ENCODE peak calls at places on chromosomes 4 and X, in six cellular contexts. D, V, F, K, N and P are unnamed samples.

GRCh38 chr4:170388255-170388654 is 298.5 kb upstream of the AADAT start:
- DNase-seq in D (no peak), V (no peak), F (no peak), K (no peak), N (no peak), P (no peak)

GRCh38 chr4:53935780-53936179 is 128.6 kb downstream of the CHIC2 start:
- DNase-seq in D (no peak), V (no peak), F (no peak), K (no peak), N (no peak), P (no peak)

GRCh38 chr4:162793004-162793403 is 373.7 kb downstream of the NAF1 start:
- DNase-seq in D (no peak), V (no peak), F (no peak), K (no peak), N (no peak), P (no peak)

GRCh38 chr4:16116493-16116990 is 32.7 kb upstream of the PROM1 start:
- DNase-seq in D (no peak), V (no peak), F (no peak), K (no peak), N (no peak), P (no peak)

GRCh38 chrX:112851161-112851779 is 10.6 kb upstream of the AMOT start:
- DNase-seq in D (no peak), V (no peak), F (no peak), K (no peak), N (no peak), P (no peak)

GRCh38 chr4:126799471-126799870 is 833.3 kb upstream of the INTU start:
- DNase-seq in D (no peak), V (no peak), F (no peak), K (no peak), N (no peak), P (no peak)

GRCh38 chr4:169491211-169491610 is 121.2 kb downstream of the NEK1 start:
- DNase-seq in D (no peak), V (no peak), F (no peak), K (no peak), N (no peak), P (no peak)

GRCh38 chr4:140071806-140072205 is 82.2 kb downstream of the MAML3 start:
- DNase-seq in D (peak), V (peak), F (peak), K (no peak), N (peak), P (no peak)

GRCh38 chr4:123667496-123667895 is 270.9 kb downstream of the SPRY1 start:
- DNase-seq in D (no peak), V (no peak), F (no peak), K (no peak), N (no peak), P (no peak)

GRCh38 chr4:70903282-70903603 is 1.1 kb downstream of the MOB1B start:
- DNase-seq in D (peak), V (no peak), F (no peak), K (no peak), N (no peak), P (no peak)

GRCh38 chrX:40012800-40013682 is 84.7 kb downstream of the BCOR start:
- DNase-seq in D (peak), V (peak), F (peak), K (peak), N (no peak), P (peak)

GRCh38 chr4:69322055-69322454 is 41.8 kb downstream of the UGT2B28 start:
- DNase-seq in D (no peak), V (no peak), F (no peak), K (no peak), N (no peak), P (no peak)

GRCh38 chr4:37825943-37826281 is 574 bp upstream of the PGM2 start:
- DNase-seq in D (peak), V (no peak), F (peak), K (no peak), N (no peak), P (no peak)

GRCh38 chr4:2837904-2838496 is 5.6 kb upstream of the ADD1 start:
- DNase-seq in D (peak), V (peak), F (peak), K (no peak), N (peak), P (peak)

GRCh38 chrX:526295-527224 is 104.0 kb upstream of the SHOX start:
- DNase-seq in D (no peak), V (no peak), F (no peak), K (no peak), N (no peak), P (no peak)

GRCh38 chr4:156475322-156475721 is 496.3 kb downstream of the PDGFC start:
- DNase-seq in D (no peak), V (no peak), F (no peak), K (no peak), N (no peak), P (no peak)

GRCh38 chrX:114650351-114650750 is 66.5 kb downstream of the HTR2C start:
- DNase-seq in D (no peak), V (no peak), F (no peak), K (no peak), N (no peak), P (no peak)

GRCh38 chr4:41369680-41370079 is 113.0 kb downstream of the UCHL1 start:
- DNase-seq in D (peak), V (no peak), F (no peak), K (no peak), N (no peak), P (no peak)